ENCODE peak calls at places on chromosome 3, in six cellular contexts. Y is cardiac fibroblast, G is Calu3, F is T-helper 1 cell, V is HCT116, M is KG1. O is an unnamed sample.

GRCh38 chr3:195450731-195451229 is 8.0 kb upstream of the ACAP2 start:
- DNase-seq in G (no peak), M (no peak), F (no peak), V (no peak), Y (peak; percentile 94), O (no peak)

GRCh38 chr3:126102530-126102951 is 18.6 kb upstream of the SLC41A3 start:
- DNase-seq in V (no peak), F (no peak), G (no peak), M (no peak), Y (peak; percentile 76), O (peak; percentile 28)

GRCh38 chr3:65836047-65836446 is 202.7 kb downstream of the MAGI1 start:
- DNase-seq in G (no peak), Y (no peak), M (no peak), F (no peak), V (no peak), O (no peak)

GRCh38 chr3:185815391-185816282 is 9.2 kb downstream of the IGF2BP2 start:
- DNase-seq in F (no peak), G (no peak), V (no peak), Y (peak; percentile 50), M (no peak), O (no peak)

GRCh38 chr3:50274371-50275104 is 4.3 kb upstream of the LSMEM2 start:
- DNase-seq in G (peak; percentile 57), V (no peak), M (peak; percentile 20), F (peak; percentile 72), Y (peak; percentile 34), O (peak; percentile 79)

GRCh38 chr3:64691051-64691450 is 3.3 kb upstream of the ADAMTS9 start:
- DNase-seq in V (no peak), G (peak; percentile 46), F (no peak), Y (peak; percentile 57), M (no peak), O (no peak)

GRCh38 chr3:32780735-32781210 is 37.0 kb upstream of the TRIM71 start:
- DNase-seq in G (peak; percentile 68), V (peak; percentile 23), F (no peak), Y (peak; percentile 52), M (no peak), O (peak; percentile 48)

GRCh38 chr3:129855454-129856419 is 37.8 kb downstream of the TMCC1 start:
- DNase-seq in G (no peak), Y (peak; percentile 66), V (peak; percentile 4), M (no peak), F (no peak), O (no peak)

GRCh38 chr3:71602256-71602655 is 18.7 kb upstream of the FOXP1 start:
- DNase-seq in F (no peak), V (no peak), G (no peak), M (no peak), Y (no peak), O (no peak)

GRCh38 chr3:147680820-147681488 is 271.8 kb downstream of the ZIC1 start:
- DNase-seq in V (no peak), G (no peak), F (no peak), Y (peak; percentile 21), M (no peak), O (no peak)

GRCh38 chr3:58009026-58009748 is 965 bp downstream of the FLNB start:
- DNase-seq in Y (no peak), M (no peak), F (peak; percentile 5), V (no peak), G (no peak), O (peak; percentile 81)

GRCh38 chr3:119296723-119297122 is 2.5 kb downstream of the ARHGAP31 start:
- DNase-seq in G (no peak), M (no peak), F (no peak), Y (no peak), V (no peak), O (no peak)

GRCh38 chr3:38153986-38154608 is 11.2 kb upstream of the OXSR1 start:
- DNase-seq in Y (peak; percentile 91), G (peak; percentile 54), V (no peak), M (no peak), F (no peak), O (no peak)

GRCh38 chr3:131608741-131609140 is 106.0 kb upstream of the MRPL3 start:
- DNase-seq in M (no peak), V (no peak), F (no peak), Y (peak; percentile 4), G (no peak), O (no peak)

GRCh38 chr3:49415931-49416601 is 3.8 kb downstream of the TCTA start:
- DNase-seq in V (no peak), G (no peak), Y (no peak), M (peak; percentile 40), F (peak; percentile 65), O (no peak)

O was measured in colonic mucosa.